ENCODE peak calls at places on chromosomes 13 and 19, in four cellular contexts. One of them, this sample, is unnamed.
A peak's percentile ranks its signal among the peaks of the same experiment; 100 is the strongest.

GRCh38 chr13:79681069-79681468 is 200.1 kb downstream of the NDFIP2 start:
- DNase-seq in hippocampal formation: no peak
- DNase-seq in left colon: no peak
- DNase-seq in stimulated activated CD4-positive, alpha-beta T cell treated with anti-CD3 and anti-CD28 coated beads, TNF-alpha, amount 100 ng/mL, for 24 hours: no peak
- DNase-seq in this sample: no peak

GRCh38 chr13:58712191-58712590 is 1080.6 kb downstream of the PCDH17 start:
- DNase-seq in left colon: no peak
- DNase-seq in stimulated activated CD4-positive, alpha-beta T cell treated with anti-CD3 and anti-CD28 coated beads, TNF-alpha, amount 100 ng/mL, for 24 hours: no peak
- DNase-seq in hippocampal formation: no peak
- DNase-seq in this sample: no peak

GRCh38 chr13:21573920-21574712 is 29.9 kb downstream of the MICU2 start:
- DNase-seq in left colon: no peak
- DNase-seq in hippocampal formation: no peak
- DNase-seq in stimulated activated CD4-positive, alpha-beta T cell treated with anti-CD3 and anti-CD28 coated beads, TNF-alpha, amount 100 ng/mL, for 24 hours: no peak
- DNase-seq in this sample: no peak

GRCh38 chr13:72839831-72840426 is 58.0 kb downstream of the PIBF1 start:
- DNase-seq in stimulated activated CD4-positive, alpha-beta T cell treated with anti-CD3 and anti-CD28 coated beads, TNF-alpha, amount 100 ng/mL, for 24 hours: no peak
- DNase-seq in left colon: peak; percentile 56
- DNase-seq in hippocampal formation: no peak
- DNase-seq in this sample: no peak

GRCh38 chr13:95485518-95486144 is 66.9 kb upstream of the CLDN10 start:
- DNase-seq in stimulated activated CD4-positive, alpha-beta T cell treated with anti-CD3 and anti-CD28 coated beads, TNF-alpha, amount 100 ng/mL, for 24 hours: no peak
- DNase-seq in left colon: no peak
- DNase-seq in hippocampal formation: no peak
- DNase-seq in this sample: no peak

GRCh38 chr19:42325896-42326771 is 699 bp downstream of the MEGF8 start:
- DNase-seq in stimulated activated CD4-positive, alpha-beta T cell treated with anti-CD3 and anti-CD28 coated beads, TNF-alpha, amount 100 ng/mL, for 24 hours: no peak
- DNase-seq in left colon: peak; percentile 35
- DNase-seq in hippocampal formation: no peak
- DNase-seq in this sample: no peak

GRCh38 chr19:17346109-17346671 is 8.8 kb downstream of the GTPBP3 start:
- DNase-seq in hippocampal formation: peak; percentile 64
- DNase-seq in stimulated activated CD4-positive, alpha-beta T cell treated with anti-CD3 and anti-CD28 coated beads, TNF-alpha, amount 100 ng/mL, for 24 hours: peak; percentile 62
- DNase-seq in left colon: peak; percentile 61
- DNase-seq in this sample: peak; percentile 58

GRCh38 chr13:75312884-75313520 is 169.0 kb downstream of the TBC1D4 start:
- DNase-seq in left colon: no peak
- DNase-seq in hippocampal formation: no peak
- DNase-seq in stimulated activated CD4-positive, alpha-beta T cell treated with anti-CD3 and anti-CD28 coated beads, TNF-alpha, amount 100 ng/mL, for 24 hours: no peak
- DNase-seq in this sample: peak; percentile 66

GRCh38 chr19:57056972-57057371 is 62.8 kb upstream of the USP29 start:
- DNase-seq in stimulated activated CD4-positive, alpha-beta T cell treated with anti-CD3 and anti-CD28 coated beads, TNF-alpha, amount 100 ng/mL, for 24 hours: no peak
- DNase-seq in left colon: peak; percentile 28
- DNase-seq in hippocampal formation: no peak
- DNase-seq in this sample: no peak

GRCh38 chr19:2869618-2870017 is 2.5 kb downstream of the ZNF556 start:
- DNase-seq in left colon: no peak
- DNase-seq in stimulated activated CD4-positive, alpha-beta T cell treated with anti-CD3 and anti-CD28 coated beads, TNF-alpha, amount 100 ng/mL, for 24 hours: no peak
- DNase-seq in hippocampal formation: no peak
- DNase-seq in this sample: no peak

GRCh38 chr19:58252102-58252685 is 23.5 kb downstream of the ZNF544 start:
- DNase-seq in left colon: no peak
- DNase-seq in stimulated activated CD4-positive, alpha-beta T cell treated with anti-CD3 and anti-CD28 coated beads, TNF-alpha, amount 100 ng/mL, for 24 hours: no peak
- DNase-seq in hippocampal formation: no peak
- DNase-seq in this sample: no peak

GRCh38 chr19:48351341-48351752 is 12.4 kb downstream of the TMEM143 start:
- DNase-seq in stimulated activated CD4-positive, alpha-beta T cell treated with anti-CD3 and anti-CD28 coated beads, TNF-alpha, amount 100 ng/mL, for 24 hours: peak; percentile 70
- DNase-seq in hippocampal formation: peak; percentile 29
- DNase-seq in left colon: peak; percentile 70
- DNase-seq in this sample: peak; percentile 51

GRCh38 chr19:38543807-38544568 is 73.8 kb downstream of the MAP4K1 start:
- DNase-seq in stimulated activated CD4-positive, alpha-beta T cell treated with anti-CD3 and anti-CD28 coated beads, TNF-alpha, amount 100 ng/mL, for 24 hours: no peak
- DNase-seq in hippocampal formation: peak; percentile 48
- DNase-seq in left colon: peak; percentile 59
- DNase-seq in this sample: no peak

GRCh38 chr19:44113784-44114390 is 688 bp downstream of the ZNF225 start:
- DNase-seq in left colon: no peak
- DNase-seq in stimulated activated CD4-positive, alpha-beta T cell treated with anti-CD3 and anti-CD28 coated beads, TNF-alpha, amount 100 ng/mL, for 24 hours: no peak
- DNase-seq in hippocampal formation: no peak
- DNase-seq in this sample: no peak

GRCh38 chr13:72458701-72459100 is 268.7 kb downstream of the MZT1 start:
- DNase-seq in left colon: no peak
- DNase-seq in stimulated activated CD4-positive, alpha-beta T cell treated with anti-CD3 and anti-CD28 coated beads, TNF-alpha, amount 100 ng/mL, for 24 hours: no peak
- DNase-seq in hippocampal formation: no peak
- DNase-seq in this sample: no peak

GRCh38 chr13:38743499-38743898 is 56.6 kb downstream of the FREM2 start:
- DNase-seq in left colon: no peak
- DNase-seq in hippocampal formation: no peak
- DNase-seq in stimulated activated CD4-positive, alpha-beta T cell treated with anti-CD3 and anti-CD28 coated beads, TNF-alpha, amount 100 ng/mL, for 24 hours: no peak
- DNase-seq in this sample: no peak

GRCh38 chr13:106083620-106084350 is 451.7 kb downstream of the EFNB2 start:
- DNase-seq in left colon: peak; percentile 55
- DNase-seq in stimulated activated CD4-positive, alpha-beta T cell treated with anti-CD3 and anti-CD28 coated beads, TNF-alpha, amount 100 ng/mL, for 24 hours: no peak
- DNase-seq in hippocampal formation: peak; percentile 48
- DNase-seq in this sample: no peak

GRCh38 chr13:98482476-98483444 is 94.1 kb downstream of the STK24 start:
- DNase-seq in left colon: peak; percentile 75
- DNase-seq in stimulated activated CD4-positive, alpha-beta T cell treated with anti-CD3 and anti-CD28 coated beads, TNF-alpha, amount 100 ng/mL, for 24 hours: no peak
- DNase-seq in hippocampal formation: peak; percentile 50
- DNase-seq in this sample: no peak

GRCh38 chr13:81207221-81207620 is 866.3 kb upstream of the SPRY2 start:
- DNase-seq in stimulated activated CD4-positive, alpha-beta T cell treated with anti-CD3 and anti-CD28 coated beads, TNF-alpha, amount 100 ng/mL, for 24 hours: no peak
- DNase-seq in hippocampal formation: no peak
- DNase-seq in left colon: no peak
- DNase-seq in this sample: no peak

GRCh38 chr19:47610546-47610894 is 1.6 kb downstream of the BICRA start:
- DNase-seq in left colon: no peak
- DNase-seq in stimulated activated CD4-positive, alpha-beta T cell treated with anti-CD3 and anti-CD28 coated beads, TNF-alpha, amount 100 ng/mL, for 24 hours: no peak
- DNase-seq in hippocampal formation: no peak
- DNase-seq in this sample: no peak

GRCh38 chr13:99892189-99892588 is 79.4 kb downstream of the ZIC5 start:
- DNase-seq in hippocampal formation: no peak
- DNase-seq in stimulated activated CD4-positive, alpha-beta T cell treated with anti-CD3 and anti-CD28 coated beads, TNF-alpha, amount 100 ng/mL, for 24 hours: no peak
- DNase-seq in left colon: no peak
- DNase-seq in this sample: no peak

GRCh38 chr13:66950666-66951065 is 279.5 kb downstream of the PCDH9 start:
- DNase-seq in stimulated activated CD4-positive, alpha-beta T cell treated with anti-CD3 and anti-CD28 coated beads, TNF-alpha, amount 100 ng/mL, for 24 hours: no peak
- DNase-seq in hippocampal formation: no peak
- DNase-seq in left colon: no peak
- DNase-seq in this sample: no peak

This sample was measured in NK-92 treated with Interleukin-12 subunit alpha and Interleukin-12 subunit beta, amount 100 ng/mL, for 24 hours.